ENCODE peak calls at places on chromosomes 5 and 9, in six cellular contexts. Z is AG10803, Y is progenitor cell of endocrine pancreas, V is AG04450, W is GM13977, U is GM10248. H is an unnamed sample.
A peak's percentile ranks its signal among the peaks of the same experiment; 100 is the strongest.

GRCh38 chr9:5264219-5264595 is 33.0 kb downstream of the INSL4 start:
- DNase-seq in Z (no peak), Y (no peak), V (no peak), W (no peak), U (no peak), H (no peak)

GRCh38 chr5:56039985-56040384 is 45.2 kb upstream of the IL6ST start:
- DNase-seq in Z (no peak), Y (no peak), V (no peak), W (no peak), U (no peak), H (no peak)

GRCh38 chr5:139092741-139093140 is 105.4 kb downstream of the SIL1 start:
- DNase-seq in Z (no peak), Y (no peak), V (no peak), W (no peak), U (no peak), H (no peak)

GRCh38 chr9:37026936-37027581 is 7.0 kb downstream of the PAX5 start:
- DNase-seq in Z (no peak), Y (no peak), V (no peak), W (peak; percentile 39), U (no peak), H (no peak)

GRCh38 chr5:32734822-32735378 is 23.8 kb downstream of the NPR3 start:
- DNase-seq in Z (no peak), Y (no peak), V (no peak), W (no peak), U (no peak), H (no peak)

GRCh38 chr5:96821260-96821916 is 13.6 kb upstream of the ERAP1 start:
- DNase-seq in Z (peak; percentile 9), Y (no peak), V (no peak), W (no peak), U (no peak), H (no peak)

GRCh38 chr9:36074870-36075532 is 38.3 kb downstream of the RECK start:
- DNase-seq in Z (peak; percentile 90), Y (no peak), V (peak; percentile 88), W (no peak), U (no peak), H (no peak)

GRCh38 chr9:110031511-110032173 is 176.3 kb downstream of the C9orf152 start:
- DNase-seq in Z (peak; percentile 75), Y (no peak), V (peak; percentile 61), W (no peak), U (no peak), H (no peak)

GRCh38 chr5:164475339-164475977 is 970.0 kb downstream of the MAT2B start:
- DNase-seq in Z (peak; percentile 5), Y (no peak), V (no peak), W (peak; percentile 3), U (peak; percentile 6), H (no peak)

GRCh38 chr5:41641621-41642020 is 131.2 kb upstream of the PLCXD3 start:
- DNase-seq in Z (no peak), Y (no peak), V (no peak), W (no peak), U (no peak), H (no peak)

GRCh38 chr5:112779531-112779930 is 41.8 kb downstream of the APC start:
- DNase-seq in Z (peak; percentile 88), Y (no peak), V (no peak), W (no peak), U (no peak), H (no peak)

GRCh38 chr9:100479820-100480219 is 6.9 kb downstream of the TMEFF1 start:
- DNase-seq in Z (no peak), Y (no peak), V (no peak), W (no peak), U (no peak), H (no peak)

GRCh38 chr5:92634883-92635282 is 946.1 kb downstream of the NR2F1-AS1 start:
- DNase-seq in Z (no peak), Y (no peak), V (no peak), W (no peak), U (no peak), H (no peak)

GRCh38 chr9:88660611-88661010 is 125.6 kb downstream of the NXNL2 start:
- DNase-seq in Z (peak; percentile 33), Y (no peak), V (no peak), W (no peak), U (no peak), H (no peak)

GRCh38 chr5:148645527-148645926 is 8.8 kb downstream of the HTR4 start:
- DNase-seq in Z (no peak), Y (no peak), V (no peak), W (no peak), U (no peak), H (no peak)

GRCh38 chr5:94503677-94504076 is 114.7 kb downstream of the KIAA0825 start:
- DNase-seq in Z (no peak), Y (no peak), V (no peak), W (no peak), U (no peak), H (no peak)

GRCh38 chr5:58905944-58906343 is 323.1 kb downstream of the RAB3C start:
- DNase-seq in Z (no peak), Y (no peak), V (no peak), W (no peak), U (no peak), H (no peak)

GRCh38 chr5:73327908-73328455 is 120.6 kb downstream of the FOXD1 start:
- DNase-seq in Z (peak; percentile 50), Y (no peak), V (no peak), W (no peak), U (no peak), H (no peak)

DNA sequence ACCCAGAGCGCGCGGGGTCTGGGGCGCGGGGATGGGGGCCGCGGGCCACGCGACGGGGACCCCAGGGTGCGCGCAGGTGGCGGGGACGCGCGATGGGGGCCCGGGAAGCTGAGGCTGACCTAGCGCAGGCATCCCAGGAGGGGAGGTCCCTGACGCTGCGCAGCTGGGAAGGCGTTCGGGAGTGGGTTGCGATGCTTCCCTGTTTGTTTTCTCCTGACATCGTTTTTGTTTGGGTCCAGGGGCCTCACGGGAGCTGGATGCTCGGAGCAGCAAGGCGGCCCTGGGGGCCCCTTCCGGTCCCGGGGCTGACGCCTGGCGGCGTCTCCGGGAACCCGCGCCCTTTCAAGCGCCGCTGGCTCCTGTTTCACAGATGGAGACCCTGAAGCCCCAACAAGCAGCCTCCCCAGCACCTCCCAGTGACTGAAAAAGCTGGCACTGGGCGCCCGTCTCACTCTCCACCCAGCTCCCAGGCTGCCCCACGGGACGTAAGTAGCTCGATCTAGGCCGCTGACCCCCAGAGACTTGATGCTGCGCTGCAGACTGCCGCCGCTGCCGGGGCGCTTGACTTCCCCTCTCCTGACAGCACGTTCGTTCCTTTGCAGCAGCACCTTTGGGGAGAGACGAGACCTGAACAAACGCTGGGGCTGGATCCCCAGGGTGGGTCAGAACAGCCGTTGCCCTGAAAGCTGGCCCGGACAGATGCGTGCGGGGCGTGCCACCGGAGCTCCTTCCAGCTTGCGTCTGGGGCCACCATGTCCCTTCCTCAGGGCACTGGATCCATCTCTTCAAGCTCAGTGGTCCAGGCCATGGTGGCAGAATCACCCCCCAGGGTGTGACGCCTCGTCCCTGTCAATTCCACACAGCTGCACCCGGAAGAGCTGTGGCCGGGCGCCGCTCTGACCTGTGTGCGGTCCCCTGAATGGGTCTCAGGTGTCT is 593 bp downstream of the BRD3OS start:
- DNase-seq in Z (peak; percentile 40), Y (peak; percentile 28), V (no peak), W (peak; percentile 75), U (peak; percentile 62), H (peak; percentile 39)
- TF ChIP-seq CTCF in Z (peak; percentile 33), Y (peak; percentile 48), V (peak; percentile 37), W (peak; percentile 26), U (peak; percentile 13), H (peak; percentile 15)

DNA sequence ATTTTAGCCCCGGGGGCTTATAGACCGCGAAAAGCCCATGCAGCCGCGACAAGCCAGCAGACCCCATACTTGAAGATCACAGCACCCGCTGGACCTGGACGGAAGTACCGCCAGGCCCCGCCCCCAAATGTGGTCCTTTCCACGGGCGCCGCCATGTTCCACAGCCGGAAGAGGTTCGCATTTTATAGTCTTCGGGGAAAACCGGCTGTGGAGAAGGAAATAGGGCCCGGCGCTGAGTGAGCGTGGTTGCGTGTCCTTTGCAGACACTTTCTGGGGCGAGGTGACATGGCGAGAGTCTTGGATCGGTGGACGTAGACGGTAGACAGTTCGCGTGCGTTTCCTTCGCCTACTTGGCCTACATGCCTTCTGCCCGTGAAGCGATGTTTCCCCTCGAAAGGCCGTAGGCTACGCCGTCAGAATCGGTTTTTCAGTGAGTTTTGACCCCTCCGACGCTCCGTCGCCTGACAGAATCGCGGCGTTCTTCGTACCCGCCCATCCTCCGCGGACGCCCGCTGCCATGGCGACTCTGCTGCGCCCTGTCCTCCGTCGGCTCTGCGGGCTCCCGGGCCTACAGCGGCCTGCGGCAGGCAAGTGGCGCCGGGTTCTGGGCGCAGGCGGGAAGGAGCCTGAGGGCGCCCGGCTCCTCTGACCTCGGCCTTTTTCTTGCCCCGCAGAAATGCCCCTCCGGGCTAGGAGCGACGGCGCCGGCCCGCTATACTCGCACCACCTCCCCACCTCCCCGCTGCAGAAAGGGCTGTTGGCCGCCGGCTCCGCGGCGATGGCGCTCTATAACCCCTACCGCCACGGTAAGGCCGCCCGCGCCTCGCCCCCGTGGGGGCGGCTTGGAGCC is at the start of the genes COQ4 and TRUB2:
- DNase-seq in Z (peak; percentile 92), Y (peak; percentile 78), V (peak; percentile 78), W (peak; percentile 97), U (peak; percentile 96), H (peak; percentile 88)
- TF ChIP-seq CTCF in Z (no peak), Y (no peak), V (no peak), W (no peak), U (no peak), H (no peak)

DNA sequence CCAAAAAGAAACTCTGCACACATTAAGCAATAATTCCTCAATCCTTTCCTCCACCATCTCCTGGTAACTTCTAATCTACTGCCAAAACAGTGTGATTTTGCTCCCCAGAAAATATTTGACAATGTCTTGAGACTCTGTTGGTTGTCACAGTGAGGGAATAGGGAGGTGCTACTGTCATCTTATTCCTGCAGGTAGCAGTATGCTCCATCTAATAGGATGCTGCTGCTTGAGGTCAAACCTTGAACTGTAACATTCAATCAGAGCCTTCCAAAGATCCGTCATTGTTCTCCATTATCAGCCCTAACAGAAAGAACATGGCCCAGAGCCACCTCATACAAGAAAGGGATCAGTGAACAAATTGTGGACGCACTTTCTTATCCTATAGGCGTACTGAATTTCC is 514.7 kb upstream of the GRIN3A start:
- DNase-seq in Z (no peak), Y (no peak), V (no peak), W (no peak), U (no peak), H (no peak)
- TF ChIP-seq CTCF in Z (no peak), Y (no peak), V (no peak), W (no peak), U (no peak), H (no peak)

GRCh38 chr9:34197280-34197679 is 18.4 kb downstream of the UBAP1 start:
- DNase-seq in Z (no peak), Y (no peak), V (no peak), W (no peak), U (no peak), H (no peak)
- TF ChIP-seq CTCF in Z (no peak), Y (no peak), V (no peak), W (no peak), U (no peak), H (no peak)

DNA sequence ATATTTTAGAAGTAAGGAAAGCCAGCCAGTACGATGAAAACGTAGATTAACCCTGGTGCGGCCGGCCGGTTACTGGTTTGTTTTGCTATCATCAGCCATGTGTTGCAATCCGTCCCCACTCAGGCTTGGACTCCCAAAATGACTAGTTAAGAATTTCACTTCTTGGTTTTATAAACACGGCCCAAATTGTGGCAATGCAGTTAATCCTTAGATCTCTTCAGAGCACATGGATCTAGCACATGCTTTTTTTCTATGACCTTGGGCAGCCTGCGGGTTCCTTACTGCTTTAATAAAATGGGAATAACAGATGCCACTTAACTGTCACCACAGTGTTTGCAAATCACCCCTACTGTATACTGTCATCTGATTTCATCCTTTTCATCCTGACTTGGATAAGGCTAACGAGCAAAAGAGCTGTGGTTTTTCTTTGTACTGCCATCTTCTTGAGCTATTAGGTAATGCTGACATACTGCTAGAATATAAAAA is 1.5 kb downstream of the NDFIP1 start:
- DNase-seq in Z (peak; percentile 52), Y (no peak), V (no peak), W (peak; percentile 59), U (peak; percentile 36), H (no peak)
- TF ChIP-seq CTCF in Z (peak; percentile 23), Y (peak; percentile 14), V (no peak), W (no peak), U (no peak), H (no peak)